ENCODE peak calls at places on chromosomes 12 and 14, in four cellular contexts. G, P, B and X are unnamed samples.

GRCh38 chr12:29754235-29755189 is 29.2 kb downstream of the TMTC1 start:
- DNase-seq in B (no peak), G (no peak), P (peak), X (no peak)

GRCh38 chr12:109795023-109795422 is 38.2 kb downstream of the TRPV4 start:
- DNase-seq in P (peak), B (no peak), G (no peak), X (no peak)

GRCh38 chr14:73491256-73491976 is 683 bp downstream of the RIOX1 start:
- DNase-seq in G (peak), P (peak), B (peak), X (peak)

GRCh38 chr14:64806862-64807495 is 72.7 kb downstream of the SPTB start:
- DNase-seq in G (no peak), P (no peak), B (no peak), X (no peak)

GRCh38 chr14:91996951-91997371 is 42.9 kb downstream of the TRIP11 start:
- DNase-seq in G (peak), B (no peak), P (peak), X (peak)

GRCh38 chr14:61519106-61519505 is 176.2 kb upstream of the HIF1A start:
- DNase-seq in G (no peak), P (no peak), B (no peak), X (no peak)

GRCh38 chr12:105352049-105352448 is 21.6 kb downstream of the C12orf75 start:
- DNase-seq in P (no peak), B (no peak), G (peak), X (no peak)

GRCh38 chr12:129659927-129660326 is 243.9 kb downstream of the TMEM132D start:
- DNase-seq in B (no peak), P (no peak), G (no peak), X (peak)

GRCh38 chr12:52120951-52121847 is 41.7 kb downstream of the SMIM41 start:
- DNase-seq in G (no peak), B (no peak), P (no peak), X (no peak)

GRCh38 chr12:131787143-131787660 is 41.0 kb upstream of the MMP17 start:
- DNase-seq in P (no peak), G (no peak), B (no peak), X (no peak)

GRCh38 chr12:62537544-62537943 is 70.9 kb downstream of the MON2 start:
- DNase-seq in G (no peak), P (peak), B (no peak), X (peak)

GRCh38 chr14:22002860-22003284 is 329.3 kb upstream of the OR4E1 start:
- DNase-seq in G (peak), B (peak), P (no peak), X (no peak)

GRCh38 chr12:25698782-25699181 is 145.7 kb upstream of the LMNTD1 start:
- DNase-seq in B (no peak), P (peak), G (no peak), X (no peak)

GRCh38 chr14:31435276-31435675 is 14.9 kb upstream of the HEATR5A start:
- DNase-seq in P (peak), B (no peak), G (no peak), X (no peak)

GRCh38 chr12:45727301-45727993 is 2.1 kb upstream of the ARID2 start:
- DNase-seq in B (peak), P (peak), G (peak), X (peak)

GRCh38 chr12:26857465-26858176 is 24.6 kb upstream of the ITPR2 start:
- DNase-seq in P (no peak), B (no peak), G (no peak), X (no peak)

GRCh38 chr12:31481415-31481814 is 109.5 kb downstream of the DENND5B start:
- DNase-seq in P (no peak), G (no peak), B (no peak), X (no peak)

GRCh38 chr12:114672817-114673168 is 11.2 kb downstream of the TBX3 start:
- DNase-seq in P (no peak), B (no peak), G (no peak), X (no peak)

GRCh38 chr14:72023128-72024042 is 91.2 kb downstream of the RGS6 start:
- DNase-seq in P (no peak), G (no peak), B (no peak), X (no peak)

GRCh38 chr14:78291958-78292357 is 121.8 kb downstream of the NRXN3 start:
- DNase-seq in P (no peak), G (no peak), B (no peak), X (no peak)

GRCh38 chr12:1576410-1577240 is 17.8 kb downstream of the FBXL14 start:
- DNase-seq in G (no peak), B (no peak), P (peak), X (peak)

GRCh38 chr12:3119745-3120660 is 42.8 kb downstream of the TSPAN9 start:
- DNase-seq in B (no peak), P (no peak), G (no peak), X (peak)

GRCh38 chr14:91985521-91986255 is 38.2 kb upstream of the FBLN5 start:
- DNase-seq in P (peak), B (no peak), G (no peak), X (peak)

GRCh38 chr12:120362516-120363273 is 6.3 kb downstream of the MSI1 start:
- DNase-seq in G (no peak), P (no peak), B (no peak), X (no peak)

GRCh38 chr14:30657606-30658163 is 35.6 kb downstream of the SCFD1 start:
- DNase-seq in B (no peak), P (peak), G (no peak), X (peak)

GRCh38 chr14:30737916-30738315 is 115.8 kb downstream of the SCFD1 start:
- DNase-seq in G (no peak), P (no peak), B (no peak), X (no peak)

GRCh38 chr12:28966049-28966778 is 182.9 kb upstream of the FAR2 start:
- DNase-seq in G (no peak), P (peak), B (no peak), X (peak)

GRCh38 chr14:78254911-78255431 is 84.8 kb downstream of the NRXN3 start:
- DNase-seq in P (no peak), G (peak), B (no peak), X (peak)

GRCh38 chr12:32400114-32400672 is 835 bp downstream of the FGD4 start:
- DNase-seq in B (no peak), P (no peak), G (peak), X (no peak)

GRCh38 chr12:109709401-109710278 is 4.0 kb upstream of the FAM222A start:
- DNase-seq in P (no peak), G (no peak), B (no peak), X (no peak)

GRCh38 chr12:68468036-68468435 is 135.9 kb upstream of the MDM1 start:
- DNase-seq in B (no peak), G (no peak), P (no peak), X (no peak)

GRCh38 chr12:53952871-53953734 is 1.6 kb upstream of the HOXC12 start:
- DNase-seq in B (no peak), P (no peak), G (no peak), X (no peak)